ENCODE peak calls at places on chromosomes 4 and X, in nine cellular contexts. One of them, this sample, is unnamed.

GRCh38 chr4:102625232-102625930 is 124.2 kb downstream of the NFKB1 start:
- DNase-seq in activated CD4-positive, alpha-beta T cell treated with anti-CD3 and anti-CD28 coated beads, Interleukin-2, amount 10 ng/mL, durations not matched to agents 7 days and 5 days: peak
- DNase-seq in HEK293T: peak
- DNase-seq in cardiac fibroblast: peak
- DNase-seq in AG09309: no peak
- DNase-seq in caudate nucleus: no peak
- DNase-seq in fibroblast of gingiva: peak
- DNase-seq in NCI-H774: no peak
- DNase-seq in GM20000: peak
- DNase-seq in this sample: peak

GRCh38 chr4:170128219-170128804 is 38.6 kb upstream of the AADAT start:
- DNase-seq in caudate nucleus: no peak
- DNase-seq in GM20000: no peak
- DNase-seq in HEK293T: no peak
- DNase-seq in fibroblast of gingiva: no peak
- DNase-seq in cardiac fibroblast: no peak
- DNase-seq in AG09309: no peak
- DNase-seq in activated CD4-positive, alpha-beta T cell treated with anti-CD3 and anti-CD28 coated beads, Interleukin-2, amount 10 ng/mL, durations not matched to agents 7 days and 5 days: no peak
- DNase-seq in NCI-H774: no peak
- DNase-seq in this sample: no peak

GRCh38 chr4:95701500-95701899 is 138.4 kb upstream of the PDHA2 start:
- DNase-seq in AG09309: no peak
- DNase-seq in GM20000: no peak
- DNase-seq in fibroblast of gingiva: no peak
- DNase-seq in HEK293T: no peak
- DNase-seq in activated CD4-positive, alpha-beta T cell treated with anti-CD3 and anti-CD28 coated beads, Interleukin-2, amount 10 ng/mL, durations not matched to agents 7 days and 5 days: no peak
- DNase-seq in NCI-H774: no peak
- DNase-seq in cardiac fibroblast: peak
- DNase-seq in caudate nucleus: no peak
- DNase-seq in this sample: no peak

GRCh38 chrX:17679261-17679660 is 58.0 kb upstream of the SCML1 start:
- DNase-seq in GM20000: no peak
- DNase-seq in HEK293T: no peak
- DNase-seq in cardiac fibroblast: no peak
- DNase-seq in NCI-H774: no peak
- DNase-seq in AG09309: no peak
- DNase-seq in caudate nucleus: no peak
- DNase-seq in activated CD4-positive, alpha-beta T cell treated with anti-CD3 and anti-CD28 coated beads, Interleukin-2, amount 10 ng/mL, durations not matched to agents 7 days and 5 days: no peak
- DNase-seq in fibroblast of gingiva: no peak
- DNase-seq in this sample: no peak

GRCh38 chr4:153249199-153250154 is 45.2 kb downstream of the TRIM2 start:
- DNase-seq in GM20000: peak
- DNase-seq in NCI-H774: peak
- DNase-seq in cardiac fibroblast: peak
- DNase-seq in HEK293T: peak
- DNase-seq in caudate nucleus: peak
- DNase-seq in activated CD4-positive, alpha-beta T cell treated with anti-CD3 and anti-CD28 coated beads, Interleukin-2, amount 10 ng/mL, durations not matched to agents 7 days and 5 days: peak
- DNase-seq in fibroblast of gingiva: peak
- DNase-seq in AG09309: no peak
- DNase-seq in this sample: peak

GRCh38 chrX:2710496-2710895 is 19.4 kb downstream of the CD99 start:
- DNase-seq in GM20000: no peak
- DNase-seq in NCI-H774: no peak
- DNase-seq in caudate nucleus: no peak
- DNase-seq in HEK293T: no peak
- DNase-seq in cardiac fibroblast: peak
- DNase-seq in AG09309: no peak
- DNase-seq in activated CD4-positive, alpha-beta T cell treated with anti-CD3 and anti-CD28 coated beads, Interleukin-2, amount 10 ng/mL, durations not matched to agents 7 days and 5 days: peak
- DNase-seq in fibroblast of gingiva: no peak
- DNase-seq in this sample: no peak

GRCh38 chr4:83734576-83734975 is 198.7 kb downstream of the GPAT3 start:
- DNase-seq in cardiac fibroblast: no peak
- DNase-seq in HEK293T: no peak
- DNase-seq in caudate nucleus: no peak
- DNase-seq in GM20000: no peak
- DNase-seq in fibroblast of gingiva: no peak
- DNase-seq in activated CD4-positive, alpha-beta T cell treated with anti-CD3 and anti-CD28 coated beads, Interleukin-2, amount 10 ng/mL, durations not matched to agents 7 days and 5 days: no peak
- DNase-seq in NCI-H774: no peak
- DNase-seq in AG09309: no peak
- DNase-seq in this sample: no peak

GRCh38 chr4:2141762-2142520 is 82.8 kb downstream of the NAT8L start:
- DNase-seq in GM20000: peak
- DNase-seq in fibroblast of gingiva: no peak
- DNase-seq in AG09309: no peak
- DNase-seq in activated CD4-positive, alpha-beta T cell treated with anti-CD3 and anti-CD28 coated beads, Interleukin-2, amount 10 ng/mL, durations not matched to agents 7 days and 5 days: no peak
- DNase-seq in cardiac fibroblast: no peak
- DNase-seq in HEK293T: no peak
- DNase-seq in NCI-H774: no peak
- DNase-seq in caudate nucleus: peak
- DNase-seq in this sample: no peak

GRCh38 chr4:78553526-78554060 is 2.0 kb downstream of the ANXA3 start:
- DNase-seq in NCI-H774: no peak
- DNase-seq in GM20000: no peak
- DNase-seq in HEK293T: no peak
- DNase-seq in fibroblast of gingiva: no peak
- DNase-seq in cardiac fibroblast: no peak
- DNase-seq in AG09309: no peak
- DNase-seq in caudate nucleus: no peak
- DNase-seq in activated CD4-positive, alpha-beta T cell treated with anti-CD3 and anti-CD28 coated beads, Interleukin-2, amount 10 ng/mL, durations not matched to agents 7 days and 5 days: no peak
- DNase-seq in this sample: no peak

GRCh38 chr4:174038481-174038880 is 245.0 kb downstream of the FBXO8 start:
- DNase-seq in HEK293T: no peak
- DNase-seq in AG09309: no peak
- DNase-seq in NCI-H774: no peak
- DNase-seq in cardiac fibroblast: no peak
- DNase-seq in GM20000: no peak
- DNase-seq in caudate nucleus: no peak
- DNase-seq in activated CD4-positive, alpha-beta T cell treated with anti-CD3 and anti-CD28 coated beads, Interleukin-2, amount 10 ng/mL, durations not matched to agents 7 days and 5 days: no peak
- DNase-seq in fibroblast of gingiva: no peak
- DNase-seq in this sample: no peak

GRCh38 chrX:150365953-150366911 is 3.1 kb downstream of the MAMLD1 start:
- DNase-seq in AG09309: no peak
- DNase-seq in GM20000: no peak
- DNase-seq in fibroblast of gingiva: peak
- DNase-seq in HEK293T: no peak
- DNase-seq in activated CD4-positive, alpha-beta T cell treated with anti-CD3 and anti-CD28 coated beads, Interleukin-2, amount 10 ng/mL, durations not matched to agents 7 days and 5 days: no peak
- DNase-seq in cardiac fibroblast: peak
- DNase-seq in caudate nucleus: peak
- DNase-seq in NCI-H774: no peak
- DNase-seq in this sample: no peak

GRCh38 chr4:169270156-169270809 is 473 bp downstream of the SH3RF1 start:
- DNase-seq in fibroblast of gingiva: peak
- DNase-seq in activated CD4-positive, alpha-beta T cell treated with anti-CD3 and anti-CD28 coated beads, Interleukin-2, amount 10 ng/mL, durations not matched to agents 7 days and 5 days: peak
- DNase-seq in GM20000: peak
- DNase-seq in NCI-H774: no peak
- DNase-seq in cardiac fibroblast: peak
- DNase-seq in AG09309: no peak
- DNase-seq in HEK293T: peak
- DNase-seq in caudate nucleus: peak
- DNase-seq in this sample: no peak

GRCh38 chr4:163484906-163485305 is 9.6 kb upstream of the TMA16 start:
- DNase-seq in fibroblast of gingiva: peak
- DNase-seq in GM20000: peak
- DNase-seq in cardiac fibroblast: peak
- DNase-seq in NCI-H774: no peak
- DNase-seq in AG09309: no peak
- DNase-seq in HEK293T: peak
- DNase-seq in activated CD4-positive, alpha-beta T cell treated with anti-CD3 and anti-CD28 coated beads, Interleukin-2, amount 10 ng/mL, durations not matched to agents 7 days and 5 days: peak
- DNase-seq in caudate nucleus: peak
- DNase-seq in this sample: peak

GRCh38 chr4:159937595-159937994 is 834.7 kb downstream of the RAPGEF2 start:
- DNase-seq in AG09309: no peak
- DNase-seq in caudate nucleus: no peak
- DNase-seq in cardiac fibroblast: no peak
- DNase-seq in activated CD4-positive, alpha-beta T cell treated with anti-CD3 and anti-CD28 coated beads, Interleukin-2, amount 10 ng/mL, durations not matched to agents 7 days and 5 days: no peak
- DNase-seq in fibroblast of gingiva: no peak
- DNase-seq in GM20000: no peak
- DNase-seq in HEK293T: no peak
- DNase-seq in NCI-H774: no peak
- DNase-seq in this sample: no peak

This sample was measured in AG09319.